ENCODE peak calls at places on chromosome 22, in five cellular contexts. K is NCI-H1417; R is nephron progenitor cell; L is ovary; P is stimulated activated CD8-positive, alpha-beta memory T cell treated with anti-CD3 and anti-CD28 coated beads, Interleukin-7, amount 100 ng/mL, for 1 hour. O is an unnamed sample.

GRCh38 chr22:41976961-41977566 is 7.8 kb downstream of the SEPTIN3 start:
- DNase-seq in K (peak; percentile 38), R (peak; percentile 37), L (no peak), P (no peak), O (no peak)

GRCh38 chr22:43923191-43923590 is 414 bp upstream of the PNPLA3 start:
- DNase-seq in K (no peak), R (no peak), L (no peak), P (no peak), O (no peak)

GRCh38 chr22:23517804-23518380 is 62.2 kb downstream of the IGLL1 start:
- DNase-seq in K (no peak), R (no peak), L (no peak), P (no peak), O (no peak)

GRCh38 chr22:35629406-35630234 is 12.5 kb upstream of the MB start:
- DNase-seq in K (no peak), R (no peak), L (peak; percentile 85), P (no peak), O (peak; percentile 80)

GRCh38 chr22:45238431-45239377 is 2.0 kb downstream of the KIAA0930 start:
- DNase-seq in K (no peak), R (no peak), L (no peak), P (no peak), O (no peak)

GRCh38 chr22:38906024-38906423 is 34.0 kb upstream of the CBX6 start:
- DNase-seq in K (no peak), R (no peak), L (no peak), P (no peak), O (no peak)

GRCh38 chr22:43313497-43314474 is 29.4 kb downstream of the SCUBE1 start:
- DNase-seq in K (no peak), R (no peak), L (no peak), P (no peak), O (peak; percentile 64)

GRCh38 chr22:49922926-49923325 is 4.5 kb downstream of the CRELD2 start:
- DNase-seq in K (no peak), R (no peak), L (no peak), P (no peak), O (no peak)

GRCh38 chr22:27299181-27300085 is 502.1 kb downstream of the MN1 start:
- DNase-seq in K (no peak), R (no peak), L (peak; percentile 45), P (no peak), O (peak; percentile 27)

GRCh38 chr22:18994780-18995711 is 59.0 kb upstream of the PRODH start:
- DNase-seq in K (no peak), R (peak; percentile 38), L (no peak), P (no peak), O (peak; percentile 79)

GRCh38 chr22:31102441-31103081 is 4.8 kb downstream of the SELENOM start:
- DNase-seq in K (no peak), R (no peak), L (peak; percentile 71), P (no peak), O (peak; percentile 67)

GRCh38 chr22:28817919-28818859 is 17.8 kb upstream of the XBP1 start:
- DNase-seq in K (peak; percentile 22), R (no peak), L (no peak), P (no peak), O (peak; percentile 45)

GRCh38 chr22:32880061-32880460 is 78.6 kb downstream of the TIMP3 start:
- DNase-seq in K (no peak), R (no peak), L (no peak), P (no peak), O (no peak)

GRCh38 chr22:37199839-37200161 is 11.8 kb upstream of the C1QTNF6 start:
- DNase-seq in K (no peak), R (no peak), L (no peak), P (no peak), O (no peak)

GRCh38 chr22:11253000-11253511 is 4274.9 kb upstream of the OR11H1 start:
- DNase-seq in K (no peak), R (no peak), L (no peak), P (no peak), O (no peak)

GRCh38 chr22:24053481-24054226 is 42.5 kb downstream of the CABIN1 start:
- DNase-seq in K (no peak), R (no peak), L (no peak), P (no peak), O (no peak)

O was measured in ELF-1.